ENCODE peak calls at places on chromosomes 16 and 17, in five cellular contexts. K, F, Z, Q and B are unnamed samples.

GRCh38 chr16:920722-921121 is 50.1 kb downstream of the LMF1 start:
- DNase-seq in K (no peak), F (no peak), Z (no peak), Q (no peak), B (peak)

GRCh38 chr17:69069289-69069688 is 8.6 kb upstream of the ABCA9 start:
- DNase-seq in K (no peak), F (no peak), Z (no peak), Q (no peak), B (no peak)

GRCh38 chr16:7361416-7362129 is 28.9 kb downstream of the RBFOX1 start:
- DNase-seq in K (no peak), F (no peak), Z (no peak), Q (no peak), B (no peak)

GRCh38 chr16:77273-77806 is 685 bp upstream of the MPG start:
- DNase-seq in K (peak), F (no peak), Z (peak), Q (peak), B (peak)

GRCh38 chr16:13333336-13333735 is 431.9 kb downstream of the SHISA9 start:
- DNase-seq in K (no peak), F (no peak), Z (no peak), Q (no peak), B (no peak)

GRCh38 chr16:2085669-2086068 is 37.9 kb downstream of the TSC2 start:
- DNase-seq in K (no peak), F (no peak), Z (no peak), Q (no peak), B (no peak)

GRCh38 chr17:35048685-35049379 is 14.7 kb downstream of the RFFL start:
- DNase-seq in K (no peak), F (no peak), Z (no peak), Q (no peak), B (no peak)

GRCh38 chr17:57425903-57426574 is 169.7 kb downstream of the MSI2 start:
- DNase-seq in K (no peak), F (no peak), Z (no peak), Q (no peak), B (no peak)

GRCh38 chr17:78381601-78382168 is 3.2 kb downstream of the PGS1 start:
- DNase-seq in K (no peak), F (no peak), Z (no peak), Q (no peak), B (no peak)

GRCh38 chr17:12290207-12290606 is 269.5 kb downstream of the MAP2K4 start:
- DNase-seq in K (no peak), F (no peak), Z (no peak), Q (no peak), B (no peak)

GRCh38 chr16:89048871-89049422 is 44.7 kb upstream of the ACSF3 start:
- DNase-seq in K (no peak), F (no peak), Z (no peak), Q (peak), B (no peak)

GRCh38 chr17:44210342-44211192 is 8.9 kb downstream of the UBTF start:
- DNase-seq in K (peak), F (peak), Z (peak), Q (peak), B (peak)

GRCh38 chr17:58873926-58874325 is 118.3 kb downstream of the PPM1E start:
- DNase-seq in K (no peak), F (no peak), Z (no peak), Q (no peak), B (no peak)

GRCh38 chr17:76912585-76912984 is 44.4 kb downstream of the MGAT5B start:
- DNase-seq in K (no peak), F (no peak), Z (no peak), Q (no peak), B (no peak)

GRCh38 chr16:64830653-64831052 is 291.2 kb downstream of the CDH11 start:
- DNase-seq in K (no peak), F (no peak), Z (no peak), Q (no peak), B (no peak)

GRCh38 chr16:69741951-69742904 is 12.5 kb downstream of the NOB1 start:
- DNase-seq in K (peak), F (no peak), Z (peak), Q (peak), B (peak)

GRCh38 chr16:21987498-21987897 is 13.4 kb downstream of the PDZD9 start:
- DNase-seq in K (no peak), F (no peak), Z (no peak), Q (no peak), B (no peak)

GRCh38 chr17:17236295-17237025 is 508 bp downstream of the FLCN start:
- DNase-seq in K (peak), F (no peak), Z (no peak), Q (no peak), B (no peak)

GRCh38 chr17:18362509-18363020 is 785 bp downstream of the SHMT1 start:
- DNase-seq in K (peak), F (no peak), Z (peak), Q (peak), B (peak)

GRCh38 chr17:66309793-66310192 is 7.4 kb downstream of the PRKCA start:
- DNase-seq in K (no peak), F (no peak), Z (no peak), Q (no peak), B (no peak)

GRCh38 chr17:45227631-45228120 is 6.0 kb downstream of the FMNL1 start:
- DNase-seq in K (no peak), F (no peak), Z (no peak), Q (no peak), B (no peak)

GRCh38 chr17:5700791-5701190 is 116.5 kb upstream of the NLRP1 start:
- DNase-seq in K (no peak), F (no peak), Z (no peak), Q (no peak), B (no peak)

GRCh38 chr17:50059759-50060273 is 3.9 kb downstream of the ITGA3 start:
- DNase-seq in K (no peak), F (no peak), Z (no peak), Q (no peak), B (no peak)

GRCh38 chr17:81253358-81254131 is 14.4 kb downstream of the NDUFAF8 start:
- DNase-seq in K (peak), F (no peak), Z (peak), Q (no peak), B (no peak)

GRCh38 chr17:67606471-67606870 is 111.3 kb upstream of the NOL11 start:
- DNase-seq in K (peak), F (no peak), Z (peak), Q (no peak), B (no peak)

GRCh38 chr17:80877095-80877828 is 114.4 kb upstream of the CHMP6 start:
- DNase-seq in K (peak), F (no peak), Z (no peak), Q (no peak), B (no peak)

GRCh38 chr17:75010683-75011406 is 1.6 kb upstream of the MRPL58 start:
- DNase-seq in K (peak), F (no peak), Z (peak), Q (peak), B (no peak)

GRCh38 chr17:63278731-63279442 is 167.2 kb downstream of the CYB561 start:
- DNase-seq in K (no peak), F (no peak), Z (no peak), Q (no peak), B (no peak)

GRCh38 chr16:25031441-25032307 is 16.5 kb upstream of the ARHGAP17 start:
- DNase-seq in K (peak), F (peak), Z (peak), Q (peak), B (peak)

GRCh38 chr17:65561394-65562205 is at the start of gene AXIN2:
- DNase-seq in K (peak), F (peak), Z (peak), Q (peak), B (peak)

GRCh38 chr17:8101721-8102120 is 14.2 kb upstream of the ALOX12B start:
- DNase-seq in K (no peak), F (no peak), Z (no peak), Q (peak), B (no peak)

GRCh38 chr16:20681821-20682736 is 15.4 kb downstream of the ACSM1 start:
- DNase-seq in K (no peak), F (no peak), Z (no peak), Q (no peak), B (no peak)

GRCh38 chr17:49249890-49250522 is 19.4 kb upstream of the PHOSPHO1 start:
- DNase-seq in K (no peak), F (no peak), Z (no peak), Q (no peak), B (no peak)

GRCh38 chr16:16137110-16137509 is 86.2 kb downstream of the ABCC6 start:
- DNase-seq in K (no peak), F (no peak), Z (no peak), Q (no peak), B (no peak)

GRCh38 chr16:67173808-67174705 is 3.7 kb downstream of the NOL3 start:
- DNase-seq in K (peak), F (no peak), Z (peak), Q (peak), B (peak)
- TF ChIP-seq CTCF in K (peak), F (peak), Z (peak), Q (peak), B (peak)

DNA sequence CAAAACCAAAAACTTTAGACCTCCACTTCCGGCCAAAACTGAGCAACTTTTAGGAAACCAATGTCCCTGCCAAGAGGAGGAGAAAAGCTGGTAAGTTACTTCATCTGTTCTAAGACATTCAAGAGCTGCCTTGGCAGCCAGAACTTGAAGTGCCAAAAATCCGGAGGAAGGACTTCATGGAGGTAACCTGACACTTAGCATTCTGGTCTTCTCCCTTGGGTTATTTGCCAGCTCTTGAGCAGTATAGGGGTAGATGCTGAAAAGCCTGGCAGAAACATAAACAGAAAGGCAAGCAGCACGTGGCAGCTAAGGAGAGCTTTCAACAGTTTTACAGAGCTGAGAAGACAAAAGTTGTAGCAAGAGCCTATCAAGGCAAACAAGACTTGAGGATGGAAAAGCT is 53.2 kb downstream of the CDYL2 start:
- DNase-seq in K (no peak), F (no peak), Z (no peak), Q (no peak), B (peak)
- H3K4me3 ChIP-seq in K (no peak), F (no peak), Z (no peak), Q (no peak), B (no peak)

GRCh38 chr17:79555543-79555942 is 55.3 kb downstream of the RBFOX3 start:
- DNase-seq in K (no peak), F (no peak), Z (no peak), Q (peak), B (no peak)

GRCh38 chr17:79557276-79557675 is 53.6 kb downstream of the RBFOX3 start:
- DNase-seq in K (no peak), F (no peak), Z (no peak), Q (peak), B (peak)

GRCh38 chr17:79557724-79558572 is 52.9 kb downstream of the RBFOX3 start:
- DNase-seq in K (no peak), F (no peak), Z (no peak), Q (peak), B (no peak)

GRCh38 chr17:79558573-79558900 is 52.3 kb downstream of the RBFOX3 start:
- DNase-seq in K (no peak), F (no peak), Z (no peak), Q (no peak), B (no peak)

GRCh38 chr17:79556263-79556662 is 54.6 kb downstream of the RBFOX3 start:
- DNase-seq in K (no peak), F (no peak), Z (no peak), Q (peak), B (no peak)
- TF ChIP-seq POLR2AphosphoS5 in K (no peak), F (no peak), Z (no peak), Q (no peak), B (no peak)

GRCh38 chr16:75494184-75494583 is 1.1 kb downstream of the CHST6 start:
- DNase-seq in K (no peak), F (no peak), Z (no peak), Q (no peak), B (no peak)
- TF ChIP-seq CTCF in K (no peak), F (no peak), Z (no peak), Q (no peak), B (no peak)

DNA sequence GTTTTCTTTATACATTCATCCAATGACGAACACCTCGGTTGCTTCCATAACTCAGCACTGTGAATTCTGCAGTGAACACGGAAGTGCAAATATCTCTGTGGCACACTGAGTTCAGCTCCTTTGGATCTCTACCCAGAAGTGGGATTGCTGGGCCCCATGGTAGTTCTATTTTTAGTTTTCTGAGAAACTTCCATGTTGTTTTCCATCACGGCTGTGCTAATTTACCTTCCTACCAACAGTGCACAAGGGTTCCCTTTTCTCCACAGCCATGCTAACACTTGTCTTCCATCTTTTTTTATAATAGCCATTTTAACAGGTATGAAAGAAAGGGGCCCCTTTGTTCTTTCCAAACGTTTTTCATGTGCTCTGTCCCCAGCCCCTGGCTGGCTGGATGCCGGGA is 30.2 kb upstream of the CBLN1 start:
- DNase-seq in K (no peak), F (no peak), Z (no peak), Q (no peak), B (no peak)
- H3K4me3 ChIP-seq in K (no peak), F (no peak), Z (no peak), Q (no peak), B (no peak)

GRCh38 chr17:1986783-1987451 is 38.2 kb downstream of the RTN4RL1 start:
- DNase-seq in K (no peak), F (no peak), Z (no peak), Q (no peak), B (no peak)

GRCh38 chr17:1985093-1985492 is 40.0 kb downstream of the RTN4RL1 start:
- DNase-seq in K (no peak), F (no peak), Z (no peak), Q (no peak), B (no peak)

GRCh38 chr17:1980665-1981250 is 44.4 kb downstream of the RTN4RL1 start:
- DNase-seq in K (no peak), F (no peak), Z (no peak), Q (no peak), B (no peak)

GRCh38 chr17:1989135-1989534 is 36.0 kb downstream of the RTN4RL1 start:
- DNase-seq in K (no peak), F (peak), Z (no peak), Q (peak), B (no peak)

GRCh38 chr17:1985686-1986085 is 39.4 kb downstream of the RTN4RL1 start:
- DNase-seq in K (no peak), F (no peak), Z (no peak), Q (no peak), B (no peak)
- TF ChIP-seq POLR2AphosphoS5 in K (no peak), F (no peak), Z (no peak), Q (no peak), B (no peak)

DNA sequence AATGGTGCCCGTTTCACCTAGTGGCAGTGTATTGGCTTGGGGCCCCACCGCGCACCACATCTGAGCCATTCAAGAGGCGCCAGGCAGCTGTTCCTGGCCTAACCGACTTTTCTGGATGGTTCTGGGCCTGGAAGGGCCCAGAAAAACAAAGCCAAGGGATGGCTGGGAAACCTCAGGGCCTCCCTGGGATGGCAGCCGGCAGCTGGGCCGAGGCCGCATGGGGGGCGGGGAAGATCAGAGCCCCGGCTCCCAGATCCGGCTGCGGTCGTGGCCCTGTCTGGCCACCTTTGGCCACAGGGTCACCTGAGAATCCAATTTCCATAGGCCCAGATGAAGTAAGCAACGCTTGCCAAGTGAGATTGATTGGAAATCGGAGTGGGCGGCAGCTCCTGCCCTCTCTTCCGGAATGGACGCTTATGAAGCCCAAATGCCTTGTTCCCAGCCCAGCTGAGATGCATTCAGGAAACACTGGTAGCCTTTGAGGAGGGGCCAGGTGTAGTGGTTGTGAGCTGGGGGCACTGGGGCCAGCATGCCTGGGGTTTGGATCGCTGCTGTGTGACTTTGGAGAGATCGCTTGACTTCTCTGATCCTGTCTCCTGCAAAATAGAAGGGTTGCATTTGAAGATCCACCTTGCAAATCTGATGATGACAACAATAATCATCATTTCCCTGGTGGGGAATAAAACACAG is 163.8 kb upstream of the GSE1 start:
- DNase-seq in K (no peak), F (no peak), Z (peak), Q (no peak), B (no peak)
- TF ChIP-seq CTCF in K (no peak), F (no peak), Z (no peak), Q (no peak), B (no peak)